ENCODE peak calls at places on chromosomes 2 and 18, in five cellular contexts. L is HepG2, I is K562, T is H1, Y is GM12878. N is an unnamed sample.
A peak's percentile ranks its signal among the peaks of the same experiment; 100 is the strongest.

GRCh38 chr2:120344214-120344990 is 1.5 kb upstream of the INHBB start:
- DNase-seq in Y (no peak), T (peak; percentile 67), I (no peak), L (no peak), N (no peak)

GRCh38 chr2:74558284-74559230 is 4.0 kb downstream of the DOK1 start:
- DNase-seq in L (no peak), Y (no peak), T (no peak), I (no peak), N (no peak)

GRCh38 chr18:58915006-58915799 is 50.5 kb downstream of the ZNF532 start:
- DNase-seq in T (peak; percentile 43), Y (no peak), I (no peak), L (no peak), N (no peak)

GRCh38 chr18:55458456-55459238 is 129.3 kb downstream of the TCF4 start:
- DNase-seq in I (peak; percentile 53), T (no peak), L (no peak), Y (no peak), N (no peak)

GRCh38 chr18:46771141-46771540 is 14.3 kb upstream of the ST8SIA5 start:
- DNase-seq in I (no peak), L (no peak), Y (no peak), T (no peak), N (no peak)

GRCh38 chr2:186977433-186978045 is 128.6 kb upstream of the ZSWIM2 start:
- DNase-seq in T (peak; percentile 11), L (no peak), I (no peak), Y (no peak), N (no peak)

GRCh38 chr2:185567940-185568339 is 170.7 kb upstream of the FSIP2 start:
- DNase-seq in Y (no peak), T (no peak), L (no peak), I (no peak), N (no peak)

GRCh38 chr2:128420131-128420530 is 101.5 kb upstream of the HS6ST1 start:
- DNase-seq in Y (no peak), I (no peak), L (no peak), T (no peak), N (no peak)

GRCh38 chr2:168072626-168073303 is 174.6 kb downstream of the STK39 start:
- DNase-seq in L (no peak), I (no peak), Y (no peak), T (no peak), N (no peak)

GRCh38 chr2:100178085-100178788 is 35.8 kb upstream of the AFF3 start:
- DNase-seq in I (peak; percentile 90), T (peak; percentile 79), Y (peak; percentile 5), L (peak; percentile 55), N (peak; percentile 88)

GRCh38 chr2:218367415-218368149 is 10.9 kb downstream of the CATIP start:
- DNase-seq in L (no peak), Y (peak; percentile 51), T (peak; percentile 89), I (peak; percentile 91), N (peak; percentile 60)

GRCh38 chr2:10449838-10450691 is 1.9 kb upstream of the ODC1 start:
- DNase-seq in L (peak; percentile 93), T (no peak), Y (no peak), I (no peak), N (no peak)
- TF ChIP-seq POLR2A in L (peak; percentile 93), T (no peak), Y (no peak), I (no peak), N (no peak)

DNA sequence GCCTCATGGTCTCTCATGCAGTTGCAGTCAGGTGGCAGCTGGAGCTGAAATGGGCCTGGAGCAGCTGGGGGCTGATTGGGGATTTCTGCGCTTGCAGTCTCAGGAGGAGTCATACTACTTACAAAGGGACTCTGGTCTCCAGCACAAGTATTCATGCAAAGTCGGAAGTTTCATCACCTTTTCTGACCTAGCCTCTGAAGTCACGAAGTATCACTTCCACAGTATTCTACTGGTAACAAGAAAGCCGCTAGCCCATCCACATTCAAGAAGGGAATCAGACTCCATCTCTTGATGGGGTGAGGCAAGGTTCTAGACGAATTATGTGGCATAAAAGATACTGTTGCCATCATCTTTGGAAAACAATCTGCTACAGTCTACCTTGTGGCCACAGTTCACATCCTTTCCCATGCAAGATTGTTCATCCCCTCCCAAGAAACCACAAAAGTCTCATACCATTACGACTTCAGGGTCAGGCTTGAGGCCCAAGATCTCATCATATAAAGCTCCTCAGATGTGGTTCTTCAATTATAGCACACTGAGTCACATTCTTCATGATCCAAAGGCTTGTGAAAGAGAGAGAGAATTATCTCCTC is 95.3 kb downstream of the SMC6 start:
- DNase-seq in T (no peak), I (no peak), L (no peak), Y (peak; percentile 64), N (no peak)
- TF ChIP-seq SRF in T (no peak), I (no peak), L (no peak), Y (no peak), N (no peak)

GRCh38 chr2:65429799-65430514 is 2.4 kb downstream of the SPRED2 start:
- DNase-seq in I (no peak), Y (no peak), L (no peak), T (no peak), N (no peak)

GRCh38 chr2:65432227-65433190 is at the start of gene SPRED2:
- DNase-seq in L (peak; percentile 96), I (peak; percentile 97), Y (no peak), T (peak; percentile 87), N (peak; percentile 95)

GRCh38 chr2:65427536-65427935 is 4.9 kb downstream of the SPRED2 start:
- DNase-seq in L (no peak), I (no peak), Y (no peak), T (no peak), N (no peak)

GRCh38 chr2:65431417-65432226 is 777 bp downstream of the SPRED2 start:
- DNase-seq in L (peak; percentile 37), T (peak; percentile 65), Y (no peak), I (peak; percentile 63), N (no peak)

GRCh38 chr2:65430515-65431416 is 1.6 kb downstream of the SPRED2 start:
- DNase-seq in I (peak; percentile 79), L (peak; percentile 72), T (peak; percentile 59), Y (no peak), N (peak; percentile 75)
- TF ChIP-seq POLR2A in I (peak; percentile 23), L (peak; percentile 66), T (no peak), Y (peak; percentile 53), N (peak; percentile 43)

DNA sequence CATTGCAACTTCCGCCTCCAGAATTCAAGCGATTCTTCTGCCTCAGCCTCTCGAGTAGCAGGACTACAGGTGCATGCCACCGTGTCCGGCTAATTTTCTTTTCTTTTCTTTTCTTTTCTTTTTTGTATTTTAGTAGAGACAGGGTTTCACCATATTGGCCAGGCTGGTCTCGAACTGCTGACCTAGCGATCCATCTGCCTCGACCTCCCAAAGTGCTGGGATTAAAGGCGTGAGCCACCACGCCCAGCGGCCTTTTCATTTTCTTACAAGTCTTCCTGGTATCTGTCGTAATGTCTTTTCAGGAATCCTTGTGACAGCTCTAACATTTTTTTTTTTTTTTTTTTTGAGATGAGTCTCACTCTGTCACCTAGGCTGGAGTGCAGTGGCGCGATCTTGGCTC is 66.4 kb upstream of the EDAR start:
- DNase-seq in Y (no peak), T (no peak), L (no peak), I (no peak), N (no peak)
- TF ChIP-seq SRF in Y (no peak), T (no peak), L (no peak), I (no peak), N (no peak)

GRCh38 chr18:2780750-2781149 is 66.1 kb upstream of the EMILIN2 start:
- DNase-seq in L (no peak), I (no peak), Y (no peak), T (no peak), N (no peak)

GRCh38 chr18:2774669-2775068 is 72.1 kb upstream of the EMILIN2 start:
- DNase-seq in L (no peak), T (no peak), I (no peak), Y (no peak), N (no peak)

GRCh38 chr18:2776596-2776995 is 70.2 kb upstream of the EMILIN2 start:
- DNase-seq in I (no peak), T (no peak), Y (no peak), L (no peak), N (no peak)
- TF ChIP-seq POLR2A in I (no peak), T (no peak), Y (no peak), L (no peak), N (no peak)